ENCODE peak calls at places on chromosome 15, in ten cellular contexts. W, R, G, Y, A, B, H, E, S and Z are unnamed samples.

GRCh38 chr15:99085413-99086326 is 19.2 kb upstream of the SYNM start:
- DNase-seq in B (no peak), R (no peak), G (no peak), Y (no peak), W (no peak), A (no peak), E (no peak), S (no peak), H (no peak), Z (no peak)

GRCh38 chr15:94934440-94934839 is 703.1 kb downstream of the MCTP2 start:
- DNase-seq in H (no peak), R (no peak), G (no peak), E (no peak), S (no peak), Y (no peak), A (no peak), B (no peak), W (no peak), Z (no peak)

GRCh38 chr15:55420171-55420871 is 12.0 kb downstream of the PIERCE2 start:
- DNase-seq in G (no peak), A (no peak), B (no peak), W (no peak), R (no peak), H (no peak), Y (no peak), E (no peak), S (no peak), Z (no peak)

GRCh38 chr15:60535743-60536142 is 56.8 kb upstream of the ICE2 start:
- DNase-seq in S (no peak), G (no peak), Y (no peak), B (no peak), A (no peak), W (no peak), H (no peak), R (no peak), E (no peak), Z (no peak)

GRCh38 chr15:59562787-59563186 is 48.8 kb upstream of the GCNT3 start:
- DNase-seq in W (no peak), A (no peak), B (no peak), R (no peak), H (no peak), S (no peak), E (no peak), Y (no peak), G (no peak), Z (no peak)

GRCh38 chr15:64067564-64068030 is 21.3 kb upstream of the DAPK2 start:
- DNase-seq in Y (peak), W (peak), R (peak), A (peak), G (no peak), B (peak), E (peak), S (peak), H (peak), Z (peak)

GRCh38 chr15:43511012-43511885 is 6.2 kb upstream of the MAP1A start:
- DNase-seq in B (peak), G (no peak), A (no peak), W (no peak), E (no peak), S (no peak), R (no peak), H (peak), Y (peak), Z (no peak)

GRCh38 chr15:98292442-98293240 is 332.1 kb downstream of the ARRDC4 start:
- DNase-seq in R (no peak), H (peak), E (no peak), S (no peak), B (peak), G (no peak), A (peak), Y (peak), W (no peak), Z (no peak)

GRCh38 chr15:67296188-67296587 is 41.6 kb downstream of the IQCH start:
- DNase-seq in W (no peak), Y (no peak), A (peak), G (no peak), S (no peak), E (no peak), R (no peak), B (no peak), H (no peak), Z (no peak)